ENCODE peak calls at places on chromosome 14, in eight cellular contexts. X, M, O, Z, A, F, G and S are unnamed samples.
A peak's percentile ranks its signal among the peaks of the same experiment; 100 is the strongest.

GRCh38 chr14:58426819-58427288 is 477 bp downstream of the TIMM9 start:
- DNase-seq in A (peak; percentile 46), F (peak; percentile 90), M (peak; percentile 72), Z (no peak), G (peak; percentile 65), O (peak; percentile 55), X (no peak), S (peak; percentile 48)

GRCh38 chr14:96167224-96168148 is 37.2 kb upstream of the BDKRB2 start:
- DNase-seq in A (no peak), G (peak; percentile 95), O (no peak), X (no peak), F (peak; percentile 8), M (peak; percentile 14), Z (no peak), S (no peak)

GRCh38 chr14:75861161-75861621 is 120.6 kb downstream of the TGFB3 start:
- DNase-seq in G (peak; percentile 87), O (no peak), F (no peak), A (no peak), Z (no peak), X (no peak), M (peak; percentile 38), S (no peak)

GRCh38 chr14:65788876-65789859 is 376.6 kb downstream of the FUT8 start:
- DNase-seq in A (no peak), M (no peak), X (no peak), O (no peak), G (no peak), Z (no peak), F (no peak), S (no peak)

GRCh38 chr14:72788972-72789728 is 104.8 kb downstream of the DPF3 start:
- DNase-seq in Z (no peak), A (no peak), O (no peak), G (no peak), X (no peak), M (no peak), F (no peak), S (no peak)

GRCh38 chr14:45868863-45869262 is 615.9 kb upstream of the MIS18BP1 start:
- DNase-seq in F (no peak), X (no peak), O (no peak), G (no peak), A (no peak), M (no peak), Z (no peak), S (no peak)

GRCh38 chr14:99698642-99699041 is 14.5 kb downstream of the CYP46A1 start:
- DNase-seq in Z (no peak), F (no peak), X (no peak), M (no peak), O (no peak), A (no peak), G (no peak), S (no peak)

GRCh38 chr14:35386673-35387125 is 17.9 kb downstream of the NFKBIA start:
- DNase-seq in A (no peak), Z (no peak), G (no peak), X (no peak), O (no peak), F (no peak), M (no peak), S (no peak)

GRCh38 chr14:28785096-28785952 is 18.7 kb downstream of the FOXG1 start:
- DNase-seq in M (peak; percentile 80), X (no peak), G (peak; percentile 0), F (no peak), A (no peak), O (no peak), Z (no peak), S (no peak)

GRCh38 chr14:90388982-90389381 is 7.8 kb upstream of the CALM1 start:
- DNase-seq in A (no peak), X (no peak), F (no peak), G (peak; percentile 47), M (no peak), O (no peak), Z (no peak), S (no peak)

DNA sequence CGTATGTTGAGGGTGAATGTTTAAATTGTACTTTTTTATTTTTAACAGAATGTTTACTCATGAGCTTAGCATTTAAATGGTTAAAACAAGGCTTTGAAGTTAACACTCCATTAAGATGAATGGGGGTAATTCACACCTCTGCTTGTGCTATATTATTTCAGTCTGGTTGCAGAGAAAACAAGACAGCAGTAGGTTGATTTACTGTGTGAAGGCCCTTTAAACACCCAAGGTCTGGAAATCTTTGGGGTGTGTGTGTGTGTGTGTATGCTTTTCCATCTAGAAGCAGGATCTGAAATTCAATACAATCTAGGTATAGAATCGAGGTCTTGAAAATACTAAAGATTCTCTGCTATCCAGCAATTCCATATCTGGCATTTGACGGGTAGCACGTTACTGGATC is 83.8 kb downstream of the SLC38A6 start:
- DNase-seq in M (no peak), F (no peak), G (no peak), O (no peak), X (no peak), Z (no peak), A (no peak), S (no peak)
- H3K27me3 ChIP-seq in M (no peaks in the 10 kb centered on the region), F (no peaks in the 10 kb centered on the region), G (no peaks in the 10 kb centered on the region), O (no peaks in the 10 kb centered on the region), X (no peaks in the 10 kb centered on the region), Z (no peaks in the 10 kb centered on the region), A (no peaks in the 10 kb centered on the region), S (no peaks in the 10 kb centered on the region)

GRCh38 chr14:30874999-30875787 is 834 bp downstream of the COCH start:
- DNase-seq in O (peak; percentile 17), A (no peak), G (no peak), F (peak; percentile 72), Z (no peak), X (no peak), M (peak; percentile 58), S (no peak)

GRCh38 chr14:30872602-30873001 is 1.8 kb upstream of the COCH start:
- DNase-seq in F (no peak), G (no peak), X (no peak), M (no peak), A (no peak), Z (no peak), O (no peak), S (no peak)

GRCh38 chr14:30875788-30876053 is 1.4 kb downstream of the COCH start:
- DNase-seq in A (no peak), O (no peak), G (no peak), M (no peak), F (no peak), X (no peak), Z (no peak), S (no peak)

GRCh38 chr14:30874120-30874998 is at the start of gene COCH:
- DNase-seq in F (peak; percentile 81), G (no peak), A (no peak), O (peak; percentile 36), X (no peak), M (peak; percentile 61), Z (peak; percentile 16), S (peak; percentile 20)

GRCh38 chr14:30873308-30874119 is 845 bp upstream of the COCH start:
- DNase-seq in Z (no peak), G (no peak), X (no peak), F (no peak), M (no peak), O (no peak), A (no peak), S (no peak)
- H3K27me3 ChIP-seq in Z (peaks cover 11% of the 10 kb centered on the region), G (peaks cover 71% of the 10 kb centered on the region), X (peaks cover 17% of the 10 kb centered on the region), F (peaks cover 65% of the 10 kb centered on the region), M (peaks cover 21% of the 10 kb centered on the region), O (peaks cover 9% of the 10 kb centered on the region), A (no peaks in the 10 kb centered on the region), S (peaks cover 15% of the 10 kb centered on the region)

GRCh38 chr14:102922490-102923200 is at the start of gene AMN:
- DNase-seq in A (no peak), Z (no peak), G (no peak), O (no peak), X (no peak), M (peak; percentile 53), F (peak; percentile 77), S (no peak)

GRCh38 chr14:102924632-102925588 is 2.4 kb downstream of the AMN start:
- DNase-seq in Z (no peak), G (no peak), O (no peak), F (no peak), M (no peak), A (no peak), X (no peak), S (no peak)

GRCh38 chr14:102925646-102926045 is 3.2 kb downstream of the AMN start:
- DNase-seq in G (no peak), M (no peak), F (no peak), Z (no peak), A (no peak), X (no peak), O (no peak), S (no peak)

GRCh38 chr14:102923920-102924486 is 1.5 kb downstream of the AMN start:
- DNase-seq in F (no peak), A (no peak), Z (no peak), O (no peak), G (no peak), X (no peak), M (no peak), S (no peak)

GRCh38 chr14:102923201-102923919 is 897 bp downstream of the AMN start:
- DNase-seq in A (no peak), O (no peak), M (no peak), F (no peak), Z (no peak), X (no peak), G (no peak), S (no peak)
- H3K27me3 ChIP-seq in A (no peaks in the 10 kb centered on the region), O (peaks cover 8% of the 10 kb centered on the region), M (peaks cover 23% of the 10 kb centered on the region), F (peaks cover 67% of the 10 kb centered on the region), Z (no peaks in the 10 kb centered on the region), X (peaks cover 24% of the 10 kb centered on the region), G (peaks cover 61% of the 10 kb centered on the region), S (peaks cover 5% of the 10 kb centered on the region)

GRCh38 chr14:103101257-103101963 is 6.9 kb downstream of the EXOC3L4 start:
- DNase-seq in F (no peak), Z (no peak), G (no peak), M (no peak), O (no peak), A (no peak), X (no peak), S (no peak)

GRCh38 chr14:103101964-103102688 is 7.6 kb downstream of the EXOC3L4 start:
- DNase-seq in M (no peak), F (no peak), Z (no peak), O (no peak), A (no peak), G (no peak), X (no peak), S (no peak)

GRCh38 chr14:103104389-103104653 is 9.8 kb downstream of the EXOC3L4 start:
- DNase-seq in X (no peak), A (no peak), O (peak; percentile 19), G (no peak), M (no peak), Z (no peak), F (no peak), S (no peak)

GRCh38 chr14:103103461-103104388 is 9.2 kb downstream of the EXOC3L4 start:
- DNase-seq in Z (no peak), F (no peak), X (no peak), A (no peak), O (peak; percentile 59), M (peak; percentile 68), G (peak; percentile 35), S (no peak)

DNA sequence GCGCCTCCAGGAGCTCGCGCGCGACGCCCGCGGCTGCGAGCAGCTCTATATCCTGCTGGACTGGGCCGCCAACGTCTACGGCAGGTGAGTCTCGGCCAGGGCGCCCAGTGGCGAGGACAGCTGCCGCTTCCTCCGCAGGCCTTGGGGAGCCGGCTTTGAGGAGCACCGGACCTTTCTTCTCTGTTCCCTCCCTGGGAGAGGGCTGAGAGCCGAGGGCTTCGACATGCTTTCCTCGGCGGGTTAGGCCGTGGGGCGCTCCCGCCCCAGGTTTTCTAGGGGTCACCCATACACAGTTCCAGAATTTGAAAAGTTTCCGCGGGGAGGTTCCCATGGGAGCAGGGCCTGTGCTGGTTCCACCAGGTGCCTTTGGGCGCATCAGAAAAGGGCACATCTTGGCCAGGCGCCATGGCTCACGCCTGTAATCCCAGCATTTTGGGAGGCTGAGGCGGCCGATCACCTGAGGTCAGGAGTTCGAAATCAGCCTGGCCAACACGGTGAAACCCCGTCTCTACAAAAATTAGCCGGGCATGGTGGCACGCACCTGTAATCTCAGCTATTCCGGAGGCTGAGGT is 8.2 kb downstream of the EXOC3L4 start:
- DNase-seq in G (no peak), A (no peak), O (no peak), Z (no peak), X (no peak), M (no peak), F (no peak), S (no peak)
- H3K27me3 ChIP-seq in G (peaks cover 52% of the 10 kb centered on the region), A (no peaks in the 10 kb centered on the region), O (peaks cover 34% of the 10 kb centered on the region), Z (peaks cover 10% of the 10 kb centered on the region), X (peaks cover 23% of the 10 kb centered on the region), M (no peaks in the 10 kb centered on the region), F (peaks cover 66% of the 10 kb centered on the region), S (peaks cover 7% of the 10 kb centered on the region)